ENCODE peak calls at places on chromosome 11, in four cellular contexts. One of them, this sample, is unnamed.

GRCh38 chr11:1548221-1549070 is 23.6 kb downstream of the DUSP8 start:
- DNase-seq in activated CD4-positive, alpha-beta T cell treated with anti-CD3 and anti-CD28 coated beads, Interleukin-2, amount 10 ng/mL, durations not matched to agents 7 days and 5 days: no peak
- DNase-seq in endothelial cell: no peak
- DNase-seq in thoracic aorta: peak
- DNase-seq in this sample: peak

GRCh38 chr11:71354394-71355105 is 93.6 kb downstream of the DHCR7 start:
- DNase-seq in endothelial cell: no peak
- DNase-seq in thoracic aorta: no peak
- DNase-seq in activated CD4-positive, alpha-beta T cell treated with anti-CD3 and anti-CD28 coated beads, Interleukin-2, amount 10 ng/mL, durations not matched to agents 7 days and 5 days: no peak
- DNase-seq in this sample: no peak

GRCh38 chr11:118923721-118924587 is 1.8 kb downstream of the BCL9L start:
- DNase-seq in thoracic aorta: no peak
- DNase-seq in endothelial cell: no peak
- DNase-seq in activated CD4-positive, alpha-beta T cell treated with anti-CD3 and anti-CD28 coated beads, Interleukin-2, amount 10 ng/mL, durations not matched to agents 7 days and 5 days: no peak
- DNase-seq in this sample: no peak

GRCh38 chr11:118789501-118790356 is 1.2 kb downstream of the DDX6 start:
- DNase-seq in endothelial cell: peak
- DNase-seq in activated CD4-positive, alpha-beta T cell treated with anti-CD3 and anti-CD28 coated beads, Interleukin-2, amount 10 ng/mL, durations not matched to agents 7 days and 5 days: peak
- DNase-seq in thoracic aorta: no peak
- DNase-seq in this sample: no peak

GRCh38 chr11:67031791-67032561 is 9.0 kb downstream of the SYT12 start:
- DNase-seq in thoracic aorta: no peak
- DNase-seq in endothelial cell: no peak
- DNase-seq in activated CD4-positive, alpha-beta T cell treated with anti-CD3 and anti-CD28 coated beads, Interleukin-2, amount 10 ng/mL, durations not matched to agents 7 days and 5 days: no peak
- DNase-seq in this sample: no peak

GRCh38 chr11:72138821-72139390 is 3.4 kb downstream of the FOLR3 start:
- DNase-seq in thoracic aorta: no peak
- DNase-seq in activated CD4-positive, alpha-beta T cell treated with anti-CD3 and anti-CD28 coated beads, Interleukin-2, amount 10 ng/mL, durations not matched to agents 7 days and 5 days: no peak
- DNase-seq in endothelial cell: no peak
- DNase-seq in this sample: no peak

GRCh38 chr11:71474771-71475483 is 21.9 kb downstream of the NADSYN1 start:
- DNase-seq in activated CD4-positive, alpha-beta T cell treated with anti-CD3 and anti-CD28 coated beads, Interleukin-2, amount 10 ng/mL, durations not matched to agents 7 days and 5 days: no peak
- DNase-seq in thoracic aorta: no peak
- DNase-seq in endothelial cell: no peak
- DNase-seq in this sample: no peak

GRCh38 chr11:12806113-12806512 is 131.9 kb downstream of the TEAD1 start:
- DNase-seq in thoracic aorta: no peak
- DNase-seq in endothelial cell: no peak
- DNase-seq in activated CD4-positive, alpha-beta T cell treated with anti-CD3 and anti-CD28 coated beads, Interleukin-2, amount 10 ng/mL, durations not matched to agents 7 days and 5 days: no peak
- DNase-seq in this sample: no peak

GRCh38 chr11:76856571-76856970 is 4.1 kb upstream of the ACER3 start:
- DNase-seq in endothelial cell: no peak
- DNase-seq in thoracic aorta: no peak
- DNase-seq in activated CD4-positive, alpha-beta T cell treated with anti-CD3 and anti-CD28 coated beads, Interleukin-2, amount 10 ng/mL, durations not matched to agents 7 days and 5 days: no peak
- DNase-seq in this sample: no peak

GRCh38 chr11:64209563-64209843 is 3.0 kb downstream of the FERMT3 start:
- DNase-seq in activated CD4-positive, alpha-beta T cell treated with anti-CD3 and anti-CD28 coated beads, Interleukin-2, amount 10 ng/mL, durations not matched to agents 7 days and 5 days: no peak
- DNase-seq in thoracic aorta: no peak
- DNase-seq in endothelial cell: no peak
- DNase-seq in this sample: no peak

GRCh38 chr11:73400293-73400692 is 24.1 kb downstream of the RELT start:
- DNase-seq in thoracic aorta: no peak
- DNase-seq in endothelial cell: no peak
- DNase-seq in activated CD4-positive, alpha-beta T cell treated with anti-CD3 and anti-CD28 coated beads, Interleukin-2, amount 10 ng/mL, durations not matched to agents 7 days and 5 days: no peak
- DNase-seq in this sample: no peak

GRCh38 chr11:106524446-106524845 is 447.0 kb downstream of the AASDHPPT start:
- DNase-seq in activated CD4-positive, alpha-beta T cell treated with anti-CD3 and anti-CD28 coated beads, Interleukin-2, amount 10 ng/mL, durations not matched to agents 7 days and 5 days: no peak
- DNase-seq in endothelial cell: no peak
- DNase-seq in thoracic aorta: no peak
- DNase-seq in this sample: no peak

GRCh38 chr11:124670732-124671131 is 2.8 kb downstream of the SIAE start:
- DNase-seq in endothelial cell: no peak
- DNase-seq in thoracic aorta: no peak
- DNase-seq in activated CD4-positive, alpha-beta T cell treated with anti-CD3 and anti-CD28 coated beads, Interleukin-2, amount 10 ng/mL, durations not matched to agents 7 days and 5 days: peak
- DNase-seq in this sample: no peak

GRCh38 chr11:3037041-3037944 is 19.9 kb downstream of the CARS1 start:
- DNase-seq in activated CD4-positive, alpha-beta T cell treated with anti-CD3 and anti-CD28 coated beads, Interleukin-2, amount 10 ng/mL, durations not matched to agents 7 days and 5 days: peak
- DNase-seq in thoracic aorta: peak
- DNase-seq in endothelial cell: peak
- DNase-seq in this sample: peak

GRCh38 chr11:115912484-115912945 is 408.3 kb upstream of the CADM1 start:
- DNase-seq in thoracic aorta: no peak
- DNase-seq in endothelial cell: peak
- DNase-seq in activated CD4-positive, alpha-beta T cell treated with anti-CD3 and anti-CD28 coated beads, Interleukin-2, amount 10 ng/mL, durations not matched to agents 7 days and 5 days: no peak
- DNase-seq in this sample: no peak

GRCh38 chr11:130789241-130789640 is 127.0 kb downstream of the SNX19 start:
- DNase-seq in activated CD4-positive, alpha-beta T cell treated with anti-CD3 and anti-CD28 coated beads, Interleukin-2, amount 10 ng/mL, durations not matched to agents 7 days and 5 days: no peak
- DNase-seq in endothelial cell: no peak
- DNase-seq in thoracic aorta: no peak
- DNase-seq in this sample: no peak

GRCh38 chr11:46183819-46184218 is 62.6 kb upstream of the PHF21A start:
- DNase-seq in activated CD4-positive, alpha-beta T cell treated with anti-CD3 and anti-CD28 coated beads, Interleukin-2, amount 10 ng/mL, durations not matched to agents 7 days and 5 days: no peak
- DNase-seq in endothelial cell: no peak
- DNase-seq in thoracic aorta: no peak
- DNase-seq in this sample: no peak

GRCh38 chr11:107014871-107015270 is 3.4 kb downstream of the GUCY1A2 start:
- DNase-seq in thoracic aorta: no peak
- DNase-seq in endothelial cell: no peak
- DNase-seq in activated CD4-positive, alpha-beta T cell treated with anti-CD3 and anti-CD28 coated beads, Interleukin-2, amount 10 ng/mL, durations not matched to agents 7 days and 5 days: no peak
- DNase-seq in this sample: no peak

GRCh38 chr11:17927643-17928343 is 85.1 kb downstream of the SERGEF start:
- DNase-seq in endothelial cell: no peak
- DNase-seq in thoracic aorta: no peak
- DNase-seq in activated CD4-positive, alpha-beta T cell treated with anti-CD3 and anti-CD28 coated beads, Interleukin-2, amount 10 ng/mL, durations not matched to agents 7 days and 5 days: no peak
- DNase-seq in this sample: no peak

GRCh38 chr11:66720223-66720898 is 8.7 kb downstream of the SPTBN2 start:
- DNase-seq in endothelial cell: peak
- DNase-seq in thoracic aorta: no peak
- DNase-seq in activated CD4-positive, alpha-beta T cell treated with anti-CD3 and anti-CD28 coated beads, Interleukin-2, amount 10 ng/mL, durations not matched to agents 7 days and 5 days: peak
- DNase-seq in this sample: peak

GRCh38 chr11:97570636-97571035 is 1180.8 kb downstream of the JRKL start:
- DNase-seq in endothelial cell: no peak
- DNase-seq in activated CD4-positive, alpha-beta T cell treated with anti-CD3 and anti-CD28 coated beads, Interleukin-2, amount 10 ng/mL, durations not matched to agents 7 days and 5 days: no peak
- DNase-seq in thoracic aorta: no peak
- DNase-seq in this sample: no peak

GRCh38 chr11:4551346-4551979 is 6.5 kb downstream of the OR52M1 start:
- DNase-seq in activated CD4-positive, alpha-beta T cell treated with anti-CD3 and anti-CD28 coated beads, Interleukin-2, amount 10 ng/mL, durations not matched to agents 7 days and 5 days: no peak
- DNase-seq in endothelial cell: no peak
- DNase-seq in thoracic aorta: no peak
- DNase-seq in this sample: no peak

GRCh38 chr11:11966826-11967668 is 41.4 kb downstream of the DKK3 start:
- DNase-seq in endothelial cell: peak
- DNase-seq in thoracic aorta: no peak
- DNase-seq in activated CD4-positive, alpha-beta T cell treated with anti-CD3 and anti-CD28 coated beads, Interleukin-2, amount 10 ng/mL, durations not matched to agents 7 days and 5 days: peak
- DNase-seq in this sample: peak

GRCh38 chr11:107849791-107850190 is 8.8 kb downstream of the SLC35F2 start:
- DNase-seq in thoracic aorta: no peak
- DNase-seq in activated CD4-positive, alpha-beta T cell treated with anti-CD3 and anti-CD28 coated beads, Interleukin-2, amount 10 ng/mL, durations not matched to agents 7 days and 5 days: no peak
- DNase-seq in endothelial cell: no peak
- DNase-seq in this sample: no peak

GRCh38 chr11:75245356-75246005 is 4.9 kb downstream of the TPBGL start:
- DNase-seq in endothelial cell: no peak
- DNase-seq in activated CD4-positive, alpha-beta T cell treated with anti-CD3 and anti-CD28 coated beads, Interleukin-2, amount 10 ng/mL, durations not matched to agents 7 days and 5 days: no peak
- DNase-seq in thoracic aorta: no peak
- DNase-seq in this sample: no peak

GRCh38 chr11:121452609-121453150 is at the start of gene SORL1-AS1:
- DNase-seq in thoracic aorta: no peak
- DNase-seq in endothelial cell: no peak
- DNase-seq in activated CD4-positive, alpha-beta T cell treated with anti-CD3 and anti-CD28 coated beads, Interleukin-2, amount 10 ng/mL, durations not matched to agents 7 days and 5 days: peak
- DNase-seq in this sample: no peak

GRCh38 chr11:88849368-88849767 is 216.4 kb downstream of the GRM5 start:
- DNase-seq in activated CD4-positive, alpha-beta T cell treated with anti-CD3 and anti-CD28 coated beads, Interleukin-2, amount 10 ng/mL, durations not matched to agents 7 days and 5 days: no peak
- DNase-seq in thoracic aorta: no peak
- DNase-seq in endothelial cell: no peak
- DNase-seq in this sample: no peak

GRCh38 chr11:61776561-61777075 is 15.8 kb downstream of the TMEM258 start:
- DNase-seq in activated CD4-positive, alpha-beta T cell treated with anti-CD3 and anti-CD28 coated beads, Interleukin-2, amount 10 ng/mL, durations not matched to agents 7 days and 5 days: peak
- DNase-seq in thoracic aorta: no peak
- DNase-seq in endothelial cell: peak
- DNase-seq in this sample: no peak

GRCh38 chr11:66734215-66734614 is 5.2 kb upstream of the SPTBN2 start:
- DNase-seq in thoracic aorta: no peak
- DNase-seq in activated CD4-positive, alpha-beta T cell treated with anti-CD3 and anti-CD28 coated beads, Interleukin-2, amount 10 ng/mL, durations not matched to agents 7 days and 5 days: no peak
- DNase-seq in endothelial cell: no peak
- DNase-seq in this sample: no peak

GRCh38 chr11:35272391-35272821 is 133.4 kb downstream of the CD44 start:
- DNase-seq in activated CD4-positive, alpha-beta T cell treated with anti-CD3 and anti-CD28 coated beads, Interleukin-2, amount 10 ng/mL, durations not matched to agents 7 days and 5 days: peak
- DNase-seq in endothelial cell: no peak
- DNase-seq in thoracic aorta: no peak
- DNase-seq in this sample: no peak

GRCh38 chr11:46361283-46362145 is 14.3 kb downstream of the DGKZ start:
- DNase-seq in thoracic aorta: no peak
- DNase-seq in activated CD4-positive, alpha-beta T cell treated with anti-CD3 and anti-CD28 coated beads, Interleukin-2, amount 10 ng/mL, durations not matched to agents 7 days and 5 days: peak
- DNase-seq in endothelial cell: no peak
- DNase-seq in this sample: peak

GRCh38 chr11:8006349-8006977 is 19.3 kb downstream of the EIF3F start:
- DNase-seq in activated CD4-positive, alpha-beta T cell treated with anti-CD3 and anti-CD28 coated beads, Interleukin-2, amount 10 ng/mL, durations not matched to agents 7 days and 5 days: peak
- DNase-seq in endothelial cell: peak
- DNase-seq in thoracic aorta: no peak
- DNase-seq in this sample: peak

GRCh38 chr11:133306019-133306418 is 226.3 kb downstream of the OPCML start:
- DNase-seq in thoracic aorta: no peak
- DNase-seq in activated CD4-positive, alpha-beta T cell treated with anti-CD3 and anti-CD28 coated beads, Interleukin-2, amount 10 ng/mL, durations not matched to agents 7 days and 5 days: no peak
- DNase-seq in endothelial cell: peak
- DNase-seq in this sample: no peak

GRCh38 chr11:44851496-44851895 is 99.2 kb downstream of the TP53I11 start:
- DNase-seq in activated CD4-positive, alpha-beta T cell treated with anti-CD3 and anti-CD28 coated beads, Interleukin-2, amount 10 ng/mL, durations not matched to agents 7 days and 5 days: no peak
- DNase-seq in thoracic aorta: no peak
- DNase-seq in endothelial cell: no peak
- DNase-seq in this sample: no peak

GRCh38 chr11:44955019-44955738 is 4.5 kb upstream of the TP53I11 start:
- DNase-seq in endothelial cell: peak
- DNase-seq in thoracic aorta: no peak
- DNase-seq in activated CD4-positive, alpha-beta T cell treated with anti-CD3 and anti-CD28 coated beads, Interleukin-2, amount 10 ng/mL, durations not matched to agents 7 days and 5 days: no peak
- DNase-seq in this sample: no peak

GRCh38 chr11:90803366-90803765 is 580.5 kb upstream of the CHORDC1 start:
- DNase-seq in endothelial cell: no peak
- DNase-seq in thoracic aorta: no peak
- DNase-seq in activated CD4-positive, alpha-beta T cell treated with anti-CD3 and anti-CD28 coated beads, Interleukin-2, amount 10 ng/mL, durations not matched to agents 7 days and 5 days: no peak
- DNase-seq in this sample: no peak

GRCh38 chr11:10109836-10110235 is 184.2 kb downstream of the SBF2 start:
- DNase-seq in thoracic aorta: no peak
- DNase-seq in activated CD4-positive, alpha-beta T cell treated with anti-CD3 and anti-CD28 coated beads, Interleukin-2, amount 10 ng/mL, durations not matched to agents 7 days and 5 days: no peak
- DNase-seq in endothelial cell: no peak
- DNase-seq in this sample: no peak